ENCODE peak calls at places on chromosomes 12 and 14, in eight cellular contexts. Z is AG04450, F is kidney epithelial cell, Q is AG04449, B is choroid plexus epithelial cell, C is fibroblast of pulmonary artery, R is AG09309, V is A549. T is an unnamed sample.

GRCh38 chr12:97312570-97313135 is 150.0 kb upstream of the RMST start:
- DNase-seq in Z (no peak), F (no peak), Q (no peak), B (no peak), C (no peak), R (no peak), V (no peak), T (no peak)

GRCh38 chr12:77855548-77855947 is 24.9 kb downstream of the NAV3 start:
- DNase-seq in Z (no peak), F (no peak), Q (no peak), B (no peak), C (no peak), R (no peak), V (no peak), T (peak; percentile 32)

GRCh38 chr12:3244219-3244750 is 167.1 kb downstream of the TSPAN9 start:
- DNase-seq in Z (no peak), F (no peak), Q (no peak), B (no peak), C (no peak), R (no peak), V (no peak), T (no peak)

GRCh38 chr14:86003998-86004397 is 474.1 kb downstream of the FLRT2 start:
- DNase-seq in Z (no peak), F (no peak), Q (no peak), B (peak; percentile 89), C (peak; percentile 60), R (no peak), V (peak; percentile 8), T (peak; percentile 36)

GRCh38 chr12:54125950-54126695 is 62.7 kb downstream of the SMUG1 start:
- DNase-seq in Z (no peak), F (no peak), Q (no peak), B (no peak), C (no peak), R (no peak), V (no peak), T (no peak)

GRCh38 chr14:103072595-103073366 is 11.2 kb upstream of the LBHD2 start:
- DNase-seq in Z (no peak), F (peak; percentile 88), Q (no peak), B (no peak), C (no peak), R (no peak), V (peak; percentile 91), T (peak; percentile 45)

GRCh38 chr14:51873221-51873893 is 12.9 kb downstream of the GNG2 start:
- DNase-seq in Z (peak; percentile 87), F (peak; percentile 84), Q (peak; percentile 93), B (peak; percentile 97), C (peak; percentile 94), R (peak; percentile 74), V (peak; percentile 86), T (peak; percentile 69)

GRCh38 chr14:26984318-26985177 is 386.7 kb upstream of the NOVA1 start:
- DNase-seq in Z (no peak), F (peak; percentile 19), Q (no peak), B (peak; percentile 76), C (peak; percentile 91), R (no peak), V (peak; percentile 77), T (peak; percentile 61)

GRCh38 chr12:65776994-65777393 is 47.3 kb upstream of the HMGA2 start:
- DNase-seq in Z (no peak), F (no peak), Q (no peak), B (no peak), C (no peak), R (no peak), V (no peak), T (no peak)

GRCh38 chr12:62762645-62763044 is 172.3 kb downstream of the PPM1H start:
- DNase-seq in Z (no peak), F (no peak), Q (no peak), B (no peak), C (no peak), R (no peak), V (no peak), T (peak; percentile 29)

GRCh38 chr14:66483322-66483721 is 2.8 kb upstream of the CCDC196 start:
- DNase-seq in Z (no peak), F (no peak), Q (no peak), B (no peak), C (peak; percentile 37), R (no peak), V (no peak), T (peak; percentile 84)

GRCh38 chr12:65649126-65649525 is 175.2 kb upstream of the HMGA2 start:
- DNase-seq in Z (peak; percentile 93), F (peak; percentile 100), Q (peak; percentile 98), B (peak; percentile 99), C (peak; percentile 99), R (peak; percentile 98), V (peak; percentile 94), T (peak; percentile 99)

GRCh38 chr12:44510510-44510909 is 365.6 kb downstream of the NELL2 start:
- DNase-seq in Z (no peak), F (no peak), Q (no peak), B (no peak), C (no peak), R (no peak), V (no peak), T (no peak)

GRCh38 chr14:71262466-71262865 is 355.2 kb downstream of the PCNX1 start:
- DNase-seq in Z (no peak), F (no peak), Q (no peak), B (peak; percentile 53), C (no peak), R (no peak), V (no peak), T (no peak)

DNA sequence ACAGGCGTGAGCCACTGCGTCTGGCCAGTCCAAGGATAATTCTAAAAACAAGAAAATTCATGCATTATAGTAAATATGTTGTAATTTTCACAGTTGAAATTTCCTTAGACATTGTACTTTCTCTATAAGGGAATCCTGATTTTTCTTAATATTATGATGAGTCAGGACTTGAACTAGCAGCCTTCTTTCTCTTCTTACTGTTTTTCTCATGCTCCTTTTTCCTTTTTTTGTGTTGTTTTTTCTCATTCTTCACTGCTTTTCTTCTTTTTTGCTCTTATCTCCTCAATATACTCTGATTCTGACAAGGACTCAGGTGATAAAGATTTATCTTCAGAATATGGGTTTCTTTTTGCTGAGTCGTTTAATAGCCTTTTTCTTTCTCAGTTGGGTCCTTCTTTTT is 117.7 kb downstream of the LMNTD1 start:
- DNase-seq in Z (no peak), F (no peak), Q (no peak), B (no peak), C (no peak), R (no peak), V (no peak), T (no peak)
- H3K4me3 ChIP-seq in Z (no peak overlapping the region), F (no peak overlapping the region), Q (no peak overlapping the region), B (no peak overlapping the region), C (no peak overlapping the region), R (no peak overlapping the region), V (no peak overlapping the region), T (no peak overlapping the region)

GRCh38 chr12:111425655-111426054 is 19.9 kb downstream of the SH2B3 start:
- DNase-seq in Z (no peak), F (no peak), Q (no peak), B (peak; percentile 45), C (no peak), R (no peak), V (no peak), T (peak; percentile 62)

GRCh38 chr12:111426341-111427185 is 20.8 kb downstream of the SH2B3 start:
- DNase-seq in Z (no peak), F (no peak), Q (no peak), B (peak; percentile 58), C (peak; percentile 47), R (no peak), V (no peak), T (no peak)

GRCh38 chr12:111427417-111428074 is 21.8 kb downstream of the SH2B3 start:
- DNase-seq in Z (no peak), F (no peak), Q (no peak), B (no peak), C (no peak), R (no peak), V (no peak), T (no peak)

GRCh38 chr12:111424189-111424792 is 18.6 kb downstream of the SH2B3 start:
- DNase-seq in Z (no peak), F (no peak), Q (no peak), B (no peak), C (no peak), R (no peak), V (no peak), T (no peak)

DNA sequence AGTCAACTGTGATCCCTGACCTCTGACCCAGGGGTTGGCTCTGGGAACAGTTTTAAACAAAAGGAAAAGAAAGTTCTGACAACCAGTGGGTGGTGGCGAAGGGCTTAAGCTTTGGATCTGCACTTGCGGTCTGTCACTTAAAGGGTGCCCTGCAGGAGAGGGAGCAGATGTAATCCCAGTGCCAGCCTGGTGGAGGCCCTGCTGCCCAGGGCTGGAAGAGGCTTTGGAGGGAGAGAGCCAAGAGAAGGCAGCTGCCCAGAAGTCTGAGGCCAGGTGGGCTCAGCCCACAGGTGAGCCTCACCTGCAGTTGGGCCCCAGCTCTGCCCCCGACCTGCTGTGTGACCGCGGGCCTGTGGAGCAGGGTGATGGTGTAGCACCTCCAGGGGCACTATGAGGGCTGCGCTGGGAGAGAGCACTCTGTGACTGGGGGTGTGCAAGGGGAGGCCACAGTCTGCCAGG is 19.1 kb downstream of the SH2B3 start:
- DNase-seq in Z (no peak), F (no peak), Q (no peak), B (no peak), C (no peak), R (no peak), V (no peak), T (no peak)
- TF ChIP-seq CTCF in Z (peak; percentile 11), F (peak; percentile 4), Q (peak; percentile 1), B (peak; percentile 24), C (no peak), R (no peak), V (no peak), T (no peak)

DNA sequence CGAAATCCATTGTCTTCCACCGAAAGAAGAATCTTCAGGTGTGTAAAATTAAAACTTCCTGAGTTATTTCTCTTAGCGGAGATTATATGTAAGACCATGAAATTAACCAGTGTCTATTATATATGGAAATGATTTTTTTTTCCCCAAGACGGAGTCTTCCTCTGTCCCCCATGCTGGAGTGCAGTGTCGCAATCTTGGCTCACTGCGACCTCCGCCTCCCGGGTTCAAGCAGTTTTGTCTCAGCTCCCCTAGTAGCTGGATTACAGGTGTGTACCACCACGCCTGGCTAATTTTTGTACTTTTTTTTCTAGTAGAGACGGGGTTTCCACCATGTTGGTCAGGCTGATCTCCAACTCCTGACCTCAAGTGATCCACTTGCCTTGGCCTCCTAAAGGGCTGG is 2.8 kb downstream of the RAN start:
- DNase-seq in Z (no peak), F (no peak), Q (no peak), B (no peak), C (no peak), R (no peak), V (no peak), T (no peak)
- H3K4me3 ChIP-seq in Z (no peak overlapping the region), F (no peak overlapping the region), Q (no peak overlapping the region), B (no peak overlapping the region), C (no peak overlapping the region), R (no peak overlapping the region), V (peak overlapping the region; percentile 98), T (no peak overlapping the region)

GRCh38 chr14:47447076-47447475 is 228.3 kb downstream of the MDGA2 start:
- DNase-seq in Z (no peak), F (no peak), Q (no peak), B (no peak), C (no peak), R (no peak), V (no peak), T (no peak)

GRCh38 chr14:47439953-47440352 is 235.5 kb downstream of the MDGA2 start:
- DNase-seq in Z (no peak), F (no peak), Q (no peak), B (no peak), C (no peak), R (no peak), V (no peak), T (no peak)

GRCh38 chr14:47438650-47439140 is 236.7 kb downstream of the MDGA2 start:
- DNase-seq in Z (no peak), F (peak; percentile 89), Q (no peak), B (peak; percentile 53), C (peak; percentile 3), R (no peak), V (no peak), T (peak; percentile 10)

GRCh38 chr14:47442206-47442605 is 233.2 kb downstream of the MDGA2 start:
- DNase-seq in Z (no peak), F (peak; percentile 87), Q (no peak), B (peak; percentile 80), C (peak; percentile 8), R (no peak), V (peak; percentile 52), T (peak; percentile 37)
- TF ChIP-seq CTCF in Z (no peak), F (peak; percentile 75), Q (no peak), B (peak; percentile 61), C (no peak), R (no peak), V (no peak), T (no peak)